ENCODE peak calls at places on chromosomes 4 and X, in ten cellular contexts. Q, P, U, O, C, K, M, S, D and N are unnamed samples.

GRCh38 chrX:50635162-50635561 is 164.5 kb upstream of the DGKK start:
- DNase-seq in P (no peak), D (no peak), K (no peak), U (no peak), Q (no peak), M (no peak), C (no peak), S (no peak), O (no peak), N (no peak)

GRCh38 chr4:8906991-8907595 is 35.5 kb upstream of the HMX1 start:
- DNase-seq in D (no peak), S (no peak), Q (no peak), P (no peak), C (no peak), M (no peak), U (no peak), O (no peak), K (no peak), N (no peak)

GRCh38 chr4:185570727-185571126 is 35.4 kb upstream of the PDLIM3 start:
- DNase-seq in K (peak; percentile 65), Q (no peak), P (no peak), O (no peak), U (no peak), C (no peak), D (no peak), S (no peak), M (no peak), N (no peak)

GRCh38 chrX:153580700-153581386 is 18.1 kb downstream of the CCNQ start:
- DNase-seq in C (no peak), O (no peak), D (no peak), U (no peak), Q (no peak), P (no peak), M (no peak), S (no peak), K (no peak), N (no peak)

GRCh38 chr4:132328761-132329160 is 820.3 kb upstream of the PCDH10 start:
- DNase-seq in Q (no peak), C (no peak), M (no peak), S (no peak), U (no peak), D (no peak), O (no peak), K (no peak), P (no peak), N (no peak)

GRCh38 chr4:162164881-162165528 is 1.2 kb upstream of the FSTL5 start:
- DNase-seq in S (peak; percentile 8), M (no peak), O (no peak), U (no peak), K (no peak), P (no peak), D (no peak), C (no peak), Q (peak; percentile 30), N (no peak)

GRCh38 chr4:70943115-70943514 is 40.9 kb downstream of the MOB1B start:
- DNase-seq in M (no peak), D (no peak), O (no peak), K (no peak), C (no peak), S (no peak), U (no peak), Q (no peak), P (no peak), N (no peak)

GRCh38 chr4:95591278-95591677 is 42.5 kb upstream of the UNC5C start:
- DNase-seq in Q (no peak), D (no peak), M (no peak), K (no peak), O (no peak), C (no peak), U (no peak), P (no peak), S (no peak), N (no peak)

GRCh38 chrX:37603938-37604409 is 32.5 kb downstream of the LANCL3 start:
- DNase-seq in O (no peak), Q (no peak), S (no peak), P (no peak), M (no peak), C (peak; percentile 90), K (no peak), U (no peak), D (no peak), N (peak; percentile 14)

GRCh38 chr4:82648356-82648755 is 86.6 kb upstream of the TMEM150C start:
- DNase-seq in C (no peak), Q (peak; percentile 57), D (no peak), K (no peak), S (no peak), U (no peak), P (no peak), O (no peak), M (no peak), N (no peak)

GRCh38 chrX:21658152-21658737 is at the start of gene KLHL34:
- DNase-seq in Q (no peak), O (no peak), C (no peak), U (no peak), S (no peak), D (no peak), M (peak; percentile 67), P (no peak), K (no peak), N (no peak)

GRCh38 chr4:119307606-119308005 is 14.3 kb downstream of the FABP2 start:
- DNase-seq in K (no peak), C (no peak), U (no peak), O (no peak), Q (no peak), S (no peak), D (no peak), P (no peak), M (no peak), N (no peak)

GRCh38 chrX:42664706-42665105 is 113.3 kb downstream of the PPP1R2C start:
- DNase-seq in O (no peak), K (peak; percentile 8), C (no peak), M (no peak), U (no peak), D (no peak), Q (no peak), S (no peak), P (no peak), N (no peak)

GRCh38 chr4:3729885-3730226 is 36.3 kb upstream of the ADRA2C start:
- DNase-seq in S (no peak), Q (no peak), D (no peak), C (no peak), U (no peak), K (no peak), O (no peak), M (no peak), P (no peak), N (no peak)

GRCh38 chr4:57303012-57303751 is 193.0 kb upstream of the IGFBP7 start:
- DNase-seq in K (no peak), P (no peak), Q (no peak), M (no peak), D (no peak), S (no peak), O (no peak), C (peak; percentile 15), U (no peak), N (no peak)

GRCh38 chr4:111632752-111633151 is 512.5 kb upstream of the FAM241A start:
- DNase-seq in O (no peak), U (no peak), Q (no peak), P (no peak), K (no peak), C (no peak), S (no peak), D (no peak), M (no peak), N (no peak)

GRCh38 chr4:98506462-98507132 is 151.8 kb downstream of the TSPAN5 start:
- DNase-seq in C (no peak), U (no peak), M (no peak), Q (no peak), K (no peak), D (no peak), S (no peak), O (no peak), P (no peak), N (no peak)

GRCh38 chr4:68877555-68877954 is 61.8 kb downstream of the UGT2B10 start:
- DNase-seq in Q (no peak), S (no peak), U (no peak), D (no peak), M (no peak), O (no peak), P (no peak), C (no peak), K (no peak), N (no peak)

GRCh38 chr4:105197777-105198176 is 51.1 kb downstream of the TET2 start:
- DNase-seq in O (no peak), K (no peak), C (no peak), M (no peak), P (no peak), D (no peak), U (no peak), Q (peak; percentile 30), S (no peak), N (no peak)

GRCh38 chr4:95122001-95122400 is 364.2 kb downstream of the BMPR1B start:
- DNase-seq in U (peak; percentile 39), O (no peak), M (no peak), D (no peak), K (no peak), Q (no peak), C (no peak), S (no peak), P (no peak), N (no peak)

GRCh38 chr4:152220201-152220666 is 315.7 kb downstream of the FBXW7 start:
- DNase-seq in M (no peak), D (no peak), Q (peak; percentile 21), K (no peak), U (no peak), O (no peak), S (no peak), P (no peak), C (no peak), N (peak; percentile 33)

GRCh38 chrX:30620980-30621716 is 32.1 kb upstream of the GK start:
- DNase-seq in M (no peak), Q (peak; percentile 79), C (no peak), K (no peak), O (no peak), D (no peak), U (no peak), P (no peak), S (peak; percentile 39), N (no peak)

GRCh38 chr4:113336556-113336955 is 287.1 kb downstream of the ANK2 start:
- DNase-seq in U (no peak), P (no peak), D (no peak), Q (no peak), S (no peak), M (no peak), K (no peak), O (no peak), C (no peak), N (no peak)

GRCh38 chr4:67911128-67911527 is 27.3 kb upstream of the TMPRSS11D start:
- DNase-seq in P (no peak), U (no peak), Q (no peak), O (no peak), C (no peak), K (no peak), S (no peak), D (no peak), M (no peak), N (no peak)

GRCh38 chr4:4780634-4781287 is 78.7 kb upstream of the MSX1 start:
- DNase-seq in U (no peak), K (no peak), O (no peak), S (peak; percentile 82), P (no peak), Q (peak; percentile 60), D (no peak), M (no peak), C (no peak), N (no peak)

GRCh38 chr4:112802780-112803179 is 165.8 kb downstream of the LARP7 start:
- DNase-seq in P (no peak), O (no peak), U (no peak), K (no peak), S (no peak), M (no peak), C (no peak), Q (no peak), D (no peak), N (no peak)

GRCh38 chrX:118973389-118974087 is 880 bp upstream of the LONRF3 start:
- DNase-seq in K (no peak), S (no peak), C (no peak), M (peak; percentile 34), P (no peak), Q (no peak), D (no peak), U (peak; percentile 48), O (no peak), N (no peak)

GRCh38 chr4:124708517-124709300 is 3.8 kb downstream of the ANKRD50 start:
- DNase-seq in S (no peak), Q (peak; percentile 48), O (no peak), M (no peak), D (no peak), U (no peak), C (no peak), K (no peak), P (no peak), N (no peak)